ENCODE peak calls at places on chromosomes 12 and 14, in seven cellular contexts. L is astrocyte of the cerebellum, Y is fibroblast of villous mesenchyme, A is GM06990, Z is tibial artery, S is endodermal cell, W is Peyer's patch. M is an unnamed sample.

GRCh38 chr12:106425061-106425706 is 67.6 kb downstream of the POLR3B start:
- DNase-seq in Z (no peak), L (no peak), W (no peak), S (peak; percentile 72), A (no peak), Y (no peak), M (peak; percentile 19)

GRCh38 chr12:100953677-100954076 is 159.1 kb downstream of the ANO4 start:
- DNase-seq in Y (no peak), W (no peak), A (no peak), Z (no peak), L (no peak), S (peak; percentile 64), M (peak; percentile 8)

GRCh38 chr12:63889236-63889635 is 44.7 kb downstream of the SRGAP1 start:
- DNase-seq in W (no peak), L (no peak), S (no peak), Y (peak; percentile 67), A (no peak), Z (no peak), M (no peak)

GRCh38 chr14:29773990-29774389 is 153.7 kb downstream of the PRKD1 start:
- DNase-seq in W (no peak), Z (no peak), L (no peak), S (no peak), Y (no peak), A (no peak), M (no peak)

GRCh38 chr12:4857472-4858291 is 52.0 kb upstream of the KCNA1 start:
- DNase-seq in Z (peak; percentile 79), Y (peak; percentile 67), L (peak; percentile 54), S (peak; percentile 98), A (peak; percentile 58), W (peak; percentile 79), M (peak; percentile 83)

GRCh38 chr14:90578283-90578985 is 181.6 kb downstream of the CALM1 start:
- DNase-seq in S (no peak), Z (no peak), Y (no peak), W (peak; percentile 44), A (no peak), L (no peak), M (no peak)

GRCh38 chr12:51973560-51973959 is 22.1 kb downstream of the ACVR1B start:
- DNase-seq in Y (peak; percentile 67), W (no peak), A (no peak), Z (no peak), S (no peak), L (no peak), M (no peak)

GRCh38 chr12:53344824-53345485 is 8.8 kb upstream of the SP7 start:
- DNase-seq in A (peak; percentile 75), S (peak; percentile 90), W (peak; percentile 79), Z (peak; percentile 84), Y (peak; percentile 79), L (peak; percentile 44), M (peak; percentile 93)

GRCh38 chr12:2288001-2288400 is 235.2 kb downstream of the CACNA1C start:
- DNase-seq in W (no peak), L (no peak), S (peak; percentile 49), Y (peak; percentile 67), Z (peak; percentile 66), A (no peak), M (no peak)

DNA sequence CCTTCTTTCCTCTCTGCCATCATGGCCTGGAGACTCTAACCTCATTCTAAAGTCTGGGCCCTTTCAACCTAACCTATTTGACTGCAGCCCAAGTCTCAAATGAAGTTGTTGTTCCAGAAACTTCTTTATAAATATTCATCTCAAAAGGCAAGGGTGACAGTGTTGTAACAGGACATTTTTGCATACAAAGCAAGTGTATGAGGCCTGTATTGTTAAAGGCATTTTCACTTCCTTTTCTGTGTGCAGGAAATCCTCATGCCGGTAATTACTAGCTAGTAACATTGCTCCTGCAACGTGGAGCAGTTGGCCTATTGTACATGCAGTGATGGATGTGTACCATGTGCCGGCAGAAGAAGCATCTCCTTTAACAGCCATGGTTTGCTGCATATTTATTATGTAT is 156.5 kb upstream of the RMST start:
- DNase-seq in S (peak; percentile 15), Y (no peak), A (peak; percentile 51), W (no peak), L (no peak), Z (no peak), M (no peak)
- H3K4me3 ChIP-seq in S (no peak overlapping the region), Y (no peak overlapping the region), A (no peak overlapping the region), W (no peak overlapping the region), L (no peak overlapping the region), Z (no peak overlapping the region), M (no peak overlapping the region)

DNA sequence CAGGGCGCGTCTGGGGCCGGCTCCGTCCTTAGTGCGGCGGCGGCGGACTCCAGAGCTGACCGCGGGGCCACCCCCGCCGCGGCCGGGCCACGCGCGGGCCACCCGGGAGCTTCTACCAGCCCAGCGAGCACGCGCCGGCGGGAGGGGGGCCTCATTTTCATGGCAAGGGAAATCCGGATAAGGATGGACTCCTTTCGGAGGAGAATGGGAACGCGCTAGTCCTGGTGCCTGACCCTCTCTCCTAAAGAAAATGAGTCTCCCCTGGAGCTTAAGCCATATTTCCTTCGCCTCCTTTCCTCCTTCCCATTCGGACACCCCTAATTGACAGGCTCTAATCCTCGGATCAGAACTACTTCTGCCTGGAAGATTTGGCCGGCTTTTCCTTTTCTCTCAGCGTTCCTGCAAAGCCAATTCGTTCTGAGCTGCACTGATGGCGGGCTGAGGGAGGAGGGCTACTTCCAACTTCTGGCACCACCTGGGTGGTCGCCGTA is 81.8 kb upstream of the HMGA2 start:
- DNase-seq in S (no peak), Z (no peak), L (no peak), W (no peak), Y (peak; percentile 52), A (no peak), M (no peak)
- H3K4me3 ChIP-seq in S (peak overlapping the region; percentile 82), Z (peak overlapping the region; percentile 57), L (peak overlapping the region; percentile 76), W (no peak overlapping the region), Y (peak overlapping the region; percentile 86), A (no peak overlapping the region), M (peak overlapping the region; percentile 84)

DNA sequence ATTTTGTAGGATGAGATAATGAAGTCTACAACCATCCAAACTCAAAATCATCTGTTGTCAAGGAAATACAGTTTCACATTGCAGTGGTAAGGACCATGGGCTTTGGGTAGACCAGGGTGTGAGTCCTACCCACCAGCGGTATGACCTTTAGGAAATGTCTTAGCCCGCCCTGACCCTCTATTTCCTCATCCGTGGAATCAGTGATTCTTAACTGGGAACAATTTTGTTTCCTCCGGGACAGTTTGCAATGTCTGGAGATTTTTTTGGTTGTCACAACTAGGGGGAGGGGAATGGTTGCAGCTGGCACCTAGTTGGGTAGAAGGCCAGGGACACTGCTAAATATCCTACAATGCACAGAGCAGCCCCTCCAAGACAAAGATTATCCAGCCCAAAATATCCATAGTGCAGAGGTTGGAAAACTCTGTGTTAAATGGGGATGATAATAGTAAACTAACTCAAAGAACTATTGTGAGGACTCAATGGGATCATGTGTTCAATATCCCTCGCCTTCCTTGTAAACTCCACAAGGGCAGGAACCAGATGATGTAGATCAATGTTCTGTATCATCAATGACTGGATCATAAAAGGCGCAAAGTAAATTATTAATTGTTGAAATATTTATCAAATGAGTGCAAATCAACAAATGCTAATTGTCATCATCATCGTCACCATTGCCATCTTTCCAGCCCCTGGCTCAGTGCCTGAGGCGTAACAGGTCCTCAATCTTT is 15.7 kb upstream of the IFT81 start:
- DNase-seq in A (no peak), Y (no peak), L (no peak), Z (peak; percentile 61), W (no peak), S (peak; percentile 23), M (no peak)
- H3K4me3 ChIP-seq in A (no peak overlapping the region), Y (no peak overlapping the region), L (no peak overlapping the region), Z (no peak overlapping the region), W (no peak overlapping the region), S (peak overlapping the region; percentile 4), M (no peak overlapping the region)

GRCh38 chr12:25005376-25005775 is 56.5 kb upstream of the BCAT1 start:
- DNase-seq in S (no peak), W (no peak), A (peak; percentile 44), L (no peak), Z (no peak), Y (no peak), M (no peak)

GRCh38 chr12:25001311-25001710 is 52.4 kb upstream of the BCAT1 start:
- DNase-seq in Y (no peak), W (no peak), L (no peak), Z (no peak), A (no peak), S (no peak), M (no peak)

GRCh38 chr12:25009511-25010092 is 60.7 kb upstream of the BCAT1 start:
- DNase-seq in A (no peak), Y (no peak), S (no peak), L (no peak), Z (no peak), W (no peak), M (no peak)

DNA sequence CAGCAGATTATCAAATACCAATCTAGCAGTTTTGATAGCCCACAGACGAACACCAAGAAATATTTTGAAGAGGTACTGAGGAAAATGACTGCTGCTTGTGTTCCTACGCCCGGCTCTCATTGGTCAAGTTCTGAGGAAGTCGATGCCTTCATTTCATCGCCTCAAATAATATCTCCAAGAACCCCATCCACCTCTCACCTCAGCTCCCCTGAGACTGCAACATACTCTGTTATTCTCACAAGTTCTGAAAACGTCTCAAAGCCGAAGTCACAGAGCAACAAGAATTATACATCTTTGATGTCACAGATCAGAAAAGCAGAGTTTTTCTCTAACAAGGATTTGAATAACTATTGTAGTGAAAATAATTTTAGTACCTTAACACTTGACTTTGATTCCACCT is 55.5 kb upstream of the BCAT1 start:
- DNase-seq in Y (no peak), Z (no peak), L (no peak), W (no peak), S (no peak), A (no peak), M (no peak)
- H3K4me3 ChIP-seq in Y (no peak overlapping the region), Z (no peak overlapping the region), L (no peak overlapping the region), W (no peak overlapping the region), S (no peak overlapping the region), A (no peak overlapping the region), M (no peak overlapping the region)